ENCODE peak calls at places on chromosomes 5 and 9, in five cellular contexts. One of them, this sample, is unnamed.

GRCh38 chr9:20022410-20022809 is 233.6 kb upstream of the SLC24A2 start:
- DNase-seq in AG20443: peak; percentile 20
- DNase-seq in substantia nigra: no peak
- DNase-seq in GM20000: no peak
- DNase-seq in GM12892: no peak
- DNase-seq in this sample: no peak

GRCh38 chr9:133563286-133564213 is 29.0 kb downstream of the ADAMTSL2 start:
- DNase-seq in AG20443: peak; percentile 52
- DNase-seq in substantia nigra: no peak
- DNase-seq in GM20000: no peak
- DNase-seq in GM12892: no peak
- DNase-seq in this sample: no peak

GRCh38 chr9:76456202-76456926 is 2.6 kb upstream of the GCNT1 start:
- DNase-seq in AG20443: no peak
- DNase-seq in substantia nigra: no peak
- DNase-seq in GM20000: peak; percentile 45
- DNase-seq in GM12892: peak; percentile 34
- DNase-seq in this sample: no peak

GRCh38 chr9:5586391-5586802 is 42.5 kb upstream of the RIC1 start:
- DNase-seq in AG20443: peak; percentile 33
- DNase-seq in substantia nigra: no peak
- DNase-seq in GM20000: peak; percentile 34
- DNase-seq in GM12892: no peak
- DNase-seq in this sample: no peak

GRCh38 chr9:133473743-133474142 is 5.2 kb downstream of the SLC2A6 start:
- DNase-seq in AG20443: no peak
- DNase-seq in substantia nigra: no peak
- DNase-seq in GM20000: no peak
- DNase-seq in GM12892: no peak
- DNase-seq in this sample: no peak

GRCh38 chr5:10578292-10578663 is 14.4 kb downstream of the ANKRD33B start:
- DNase-seq in AG20443: no peak
- DNase-seq in substantia nigra: no peak
- DNase-seq in GM20000: no peak
- DNase-seq in GM12892: no peak
- DNase-seq in this sample: no peak

GRCh38 chr5:25515525-25515924 is 870.7 kb upstream of the CDH10 start:
- DNase-seq in AG20443: no peak
- DNase-seq in substantia nigra: no peak
- DNase-seq in GM20000: no peak
- DNase-seq in GM12892: no peak
- DNase-seq in this sample: no peak

GRCh38 chr5:40601198-40601868 is 78.4 kb upstream of the PTGER4 start:
- DNase-seq in AG20443: no peak
- DNase-seq in substantia nigra: no peak
- DNase-seq in GM20000: no peak
- DNase-seq in GM12892: no peak
- DNase-seq in this sample: no peak

GRCh38 chr9:93058357-93059096 is at the start of gene SUSD3:
- DNase-seq in AG20443: peak; percentile 55
- DNase-seq in substantia nigra: peak; percentile 54
- DNase-seq in GM20000: peak; percentile 92
- DNase-seq in GM12892: peak; percentile 74
- DNase-seq in this sample: peak; percentile 69

GRCh38 chr9:81825831-81826540 is 102.2 kb upstream of the SPATA31D4 start:
- DNase-seq in AG20443: no peak
- DNase-seq in substantia nigra: no peak
- DNase-seq in GM20000: no peak
- DNase-seq in GM12892: no peak
- DNase-seq in this sample: no peak

GRCh38 chr5:37170856-37171255 is 78.3 kb downstream of the CPLANE1 start:
- DNase-seq in AG20443: no peak
- DNase-seq in substantia nigra: no peak
- DNase-seq in GM20000: no peak
- DNase-seq in GM12892: no peak
- DNase-seq in this sample: no peak

GRCh38 chr9:94639045-94639995 is at the start of gene FBP1:
- DNase-seq in AG20443: peak; percentile 65
- DNase-seq in substantia nigra: peak; percentile 8
- DNase-seq in GM20000: peak; percentile 58
- DNase-seq in GM12892: peak; percentile 42
- DNase-seq in this sample: no peak

GRCh38 chr5:53151713-53152458 is 42.3 kb upstream of the MOCS2 start:
- DNase-seq in AG20443: peak; percentile 77
- DNase-seq in substantia nigra: no peak
- DNase-seq in GM20000: no peak
- DNase-seq in GM12892: no peak
- DNase-seq in this sample: no peak

GRCh38 chr9:4113711-4114110 is 186.2 kb downstream of the GLIS3 start:
- DNase-seq in AG20443: no peak
- DNase-seq in substantia nigra: no peak
- DNase-seq in GM20000: no peak
- DNase-seq in GM12892: no peak
- DNase-seq in this sample: no peak

GRCh38 chr9:98867434-98868168 is 60.1 kb downstream of the GALNT12 start:
- DNase-seq in AG20443: peak; percentile 92
- DNase-seq in substantia nigra: peak; percentile 36
- DNase-seq in GM20000: no peak
- DNase-seq in GM12892: no peak
- DNase-seq in this sample: no peak

GRCh38 chr9:132412089-132412488 is 2.1 kb downstream of the CFAP77 start:
- DNase-seq in AG20443: peak; percentile 35
- DNase-seq in substantia nigra: no peak
- DNase-seq in GM20000: peak; percentile 46
- DNase-seq in GM12892: no peak
- DNase-seq in this sample: no peak

GRCh38 chr5:61768692-61769281 is 436.7 kb downstream of the ZSWIM6 start:
- DNase-seq in AG20443: no peak
- DNase-seq in substantia nigra: no peak
- DNase-seq in GM20000: peak; percentile 44
- DNase-seq in GM12892: peak; percentile 5
- DNase-seq in this sample: peak; percentile 17

GRCh38 chr5:98904786-98905185 is 24.0 kb downstream of the CHD1 start:
- DNase-seq in AG20443: peak; percentile 14
- DNase-seq in substantia nigra: no peak
- DNase-seq in GM20000: no peak
- DNase-seq in GM12892: no peak
- DNase-seq in this sample: no peak

GRCh38 chr5:95738069-95738468 is 6.9 kb downstream of the RHOBTB3 start:
- DNase-seq in AG20443: no peak
- DNase-seq in substantia nigra: no peak
- DNase-seq in GM20000: no peak
- DNase-seq in GM12892: no peak
- DNase-seq in this sample: no peak

GRCh38 chr9:19102181-19102630 is 498 bp downstream of the HAUS6 start:
- DNase-seq in AG20443: peak; percentile 32
- DNase-seq in substantia nigra: no peak
- DNase-seq in GM20000: peak; percentile 26
- DNase-seq in GM12892: no peak
- DNase-seq in this sample: no peak